ENCODE peak calls at places on chromosomes 6 and 20, in five cellular contexts. K is memory B cell; P is mesenchymal stem cell; N is activated CD4-positive, alpha-beta T cell treated with anti-CD3 and anti-CD28 coated beads, Interleukin-2, amount 50 U/mL, for 24 hours; I is NCI-H774. X is an unnamed sample.

GRCh38 chr6:165850434-165851019 is 187.5 kb upstream of the PDE10A start:
- DNase-seq in K (peak; percentile 39), P (peak; percentile 51), N (peak; percentile 30), I (peak; percentile 57), X (no peak)

GRCh38 chr6:166591026-166591425 is 4.5 kb upstream of the RAMACL start:
- DNase-seq in K (no peak), P (no peak), N (no peak), I (no peak), X (no peak)

GRCh38 chr20:37095108-37095608 is 639 bp downstream of the RBL1 start:
- DNase-seq in K (peak; percentile 3), P (no peak), N (no peak), I (no peak), X (no peak)

GRCh38 chr6:88982720-88983119 is 19.3 kb upstream of the RNGTT start:
- DNase-seq in K (peak; percentile 43), P (peak; percentile 76), N (peak; percentile 13), I (peak; percentile 81), X (peak; percentile 19)

GRCh38 chr6:88137915-88138314 is 28.2 kb downstream of the CNR1 start:
- DNase-seq in K (no peak), P (no peak), N (no peak), I (peak; percentile 40), X (no peak)

GRCh38 chr6:152552616-152553209 is 84.4 kb downstream of the SYNE1 start:
- DNase-seq in K (no peak), P (peak; percentile 68), N (no peak), I (no peak), X (peak; percentile 31)

GRCh38 chr20:50678213-50678898 is 13.0 kb downstream of the RIPOR3 start:
- DNase-seq in K (no peak), P (no peak), N (no peak), I (no peak), X (no peak)

GRCh38 chr6:9901376-9901775 is 513.5 kb downstream of the TFAP2A start:
- DNase-seq in K (no peak), P (no peak), N (no peak), I (no peak), X (no peak)

GRCh38 chr20:2760381-2761305 is 39.8 kb downstream of the CPXM1 start:
- DNase-seq in K (no peak), P (no peak), N (no peak), I (no peak), X (no peak)

GRCh38 chr20:37383229-37383989 is 37.5 kb downstream of the SRC start:
- DNase-seq in K (no peak), P (no peak), N (no peak), I (no peak), X (no peak)

GRCh38 chr20:44979090-44979621 is 12.8 kb downstream of the STK4 start:
- DNase-seq in K (peak; percentile 69), P (peak; percentile 80), N (peak; percentile 65), I (no peak), X (no peak)

GRCh38 chr6:168162366-168162765 is 83.4 kb upstream of the FRMD1 start:
- DNase-seq in K (no peak), P (no peak), N (no peak), I (peak; percentile 70), X (no peak)

GRCh38 chr20:23795526-23795925 is 31.0 kb downstream of the CST2 start:
- DNase-seq in K (no peak), P (no peak), N (no peak), I (no peak), X (no peak)

GRCh38 chr6:1643830-1644445 is 34.2 kb downstream of the FOXC1 start:
- DNase-seq in K (no peak), P (no peak), N (no peak), I (no peak), X (no peak)

GRCh38 chr20:41087325-41087685 is 50.0 kb upstream of the PLCG1 start:
- DNase-seq in K (no peak), P (no peak), N (no peak), I (no peak), X (no peak)

GRCh38 chr6:31128093-31128676 is 7.9 kb upstream of the CDSN start:
- DNase-seq in K (peak; percentile 73), P (peak; percentile 45), N (peak; percentile 53), I (peak; percentile 42), X (peak; percentile 57)

GRCh38 chr6:139296927-139297326 is 5.1 kb upstream of the TXLNB start:
- DNase-seq in K (no peak), P (peak; percentile 50), N (no peak), I (no peak), X (no peak)

GRCh38 chr20:50085481-50086365 is 27.2 kb downstream of the UBE2V1 start:
- DNase-seq in K (peak; percentile 29), P (peak; percentile 79), N (peak; percentile 23), I (peak; percentile 13), X (peak; percentile 55)

GRCh38 chr20:61801065-61801360 is 264.7 kb downstream of the TAF4 start:
- DNase-seq in K (no peak), P (no peak), N (no peak), I (no peak), X (no peak)

GRCh38 chr20:62269378-62269777 is 31.1 kb downstream of the OSBPL2 start:
- DNase-seq in K (no peak), P (no peak), N (no peak), I (no peak), X (no peak)

GRCh38 chr6:684831-685636 is 7.9 kb downstream of the EXOC2 start:
- DNase-seq in K (no peak), P (peak; percentile 76), N (peak; percentile 38), I (no peak), X (no peak)

GRCh38 chr20:61252601-61253263 is 671 bp downstream of the CDH4 start:
- DNase-seq in K (no peak), P (peak; percentile 31), N (no peak), I (no peak), X (no peak)

GRCh38 chr20:53872081-53872541 is 198.3 kb downstream of the BCAS1 start:
- DNase-seq in K (no peak), P (no peak), N (no peak), I (no peak), X (no peak)